ENCODE peak calls at places on chromosome 2, in five cellular contexts. R is HFF-Myc, M is lower lobe of right lung, C is keratinocyte, Y is GM12864. D is an unnamed sample.

GRCh38 chr2:242040303-242040655 is 170.8 kb downstream of the RTP5 start:
- DNase-seq in Y (no peak), C (no peak), R (no peak), M (no peak), D (no peak)

GRCh38 chr2:64401501-64401880 is 52.5 kb upstream of the LGALSL start:
- DNase-seq in Y (no peak), C (no peak), M (no peak), R (no peak), D (no peak)

GRCh38 chr2:40193670-40194026 is 258.2 kb downstream of the SLC8A1 start:
- DNase-seq in R (no peak), C (no peak), M (no peak), Y (no peak), D (no peak)

GRCh38 chr2:229610359-229610758 is 104.0 kb downstream of the DNER start:
- DNase-seq in M (no peak), Y (no peak), R (no peak), C (no peak), D (no peak)

GRCh38 chr2:172328103-172328835 is 99.1 kb upstream of the ITGA6 start:
- DNase-seq in R (no peak), M (no peak), C (no peak), Y (no peak), D (no peak)

GRCh38 chr2:219638948-219639341 is 11.5 kb downstream of the SLC4A3 start:
- DNase-seq in R (no peak), M (no peak), Y (no peak), C (no peak), D (peak)

GRCh38 chr2:201575971-201576370 is 67.3 kb downstream of the TMEM237 start:
- DNase-seq in M (no peak), C (no peak), R (no peak), Y (no peak), D (no peak)

GRCh38 chr2:74454654-74455511 is at the start of gene INO80B:
- DNase-seq in C (peak), R (peak), Y (peak), M (peak), D (peak)

GRCh38 chr2:85213893-85214512 is 80.8 kb downstream of the TCF7L1 start:
- DNase-seq in Y (no peak), R (no peak), M (no peak), C (no peak), D (no peak)

GRCh38 chr2:202064206-202064880 is 8.7 kb upstream of the KIAA2012 start:
- DNase-seq in R (peak), Y (no peak), M (no peak), C (no peak), D (no peak)

GRCh38 chr2:137380610-137381009 is 583.7 kb upstream of the HNMT start:
- DNase-seq in C (peak), R (peak), M (no peak), Y (no peak), D (no peak)

GRCh38 chr2:151922845-151923666 is 94.8 kb upstream of the ARL5A start:
- DNase-seq in Y (no peak), C (no peak), R (no peak), M (peak), D (no peak)

GRCh38 chr2:225040862-225041209 is 1.4 kb downstream of the DOCK10 start:
- DNase-seq in Y (no peak), M (no peak), R (no peak), C (no peak), D (peak)

GRCh38 chr2:28163627-28164279 is 228.9 kb upstream of the FOSL2 start:
- DNase-seq in R (no peak), M (no peak), C (no peak), Y (no peak), D (no peak)

GRCh38 chr2:164840458-164840929 is 1.1 kb downstream of the COBLL1 start:
- DNase-seq in Y (no peak), M (peak), R (no peak), C (no peak), D (no peak)

GRCh38 chr2:230714122-230714453 is 1.4 kb downstream of the CAB39 start:
- DNase-seq in R (peak), C (no peak), M (no peak), Y (no peak), D (peak)

GRCh38 chr2:178152542-178152941 is 40.3 kb downstream of the RBM45 start:
- DNase-seq in Y (no peak), R (no peak), M (no peak), C (no peak), D (no peak)

GRCh38 chr2:16266571-16266970 is 326.2 kb downstream of the MYCN start:
- DNase-seq in Y (no peak), C (no peak), R (no peak), M (no peak), D (no peak)

GRCh38 chr2:199757466-199757865 is 93.5 kb downstream of the FTCDNL1 start:
- DNase-seq in Y (no peak), R (no peak), M (no peak), C (no peak), D (no peak)

GRCh38 chr2:109195193-109196045 is 66.4 kb downstream of the SH3RF3 start:
- DNase-seq in M (no peak), R (no peak), Y (no peak), C (no peak), D (no peak)

GRCh38 chr2:400988-401679 is 113.2 kb upstream of the ALKAL2 start:
- DNase-seq in M (no peak), C (no peak), Y (no peak), R (no peak), D (no peak)

GRCh38 chr2:60764736-60765534 is 8.9 kb downstream of the PAPOLG start:
- DNase-seq in M (no peak), C (no peak), R (no peak), Y (no peak), D (no peak)

GRCh38 chr2:403682-404081 is 115.8 kb upstream of the ALKAL2 start:
- DNase-seq in C (no peak), M (no peak), Y (no peak), R (no peak), D (no peak)

GRCh38 chr2:38494394-38494793 is 108.3 kb downstream of the HNRNPLL start:
- DNase-seq in Y (no peak), M (no peak), C (no peak), R (no peak), D (no peak)

GRCh38 chr2:38489846-38490245 is 112.8 kb upstream of the ATL2 start:
- DNase-seq in M (no peak), Y (no peak), R (no peak), C (no peak), D (no peak)

GRCh38 chr2:38491436-38491835 is 111.3 kb downstream of the HNRNPLL start:
- DNase-seq in Y (no peak), C (no peak), R (no peak), M (no peak), D (no peak)

GRCh38 chr2:38495880-38496279 is 106.8 kb downstream of the HNRNPLL start:
- DNase-seq in Y (no peak), R (no peak), C (no peak), M (no peak), D (no peak)

DNA sequence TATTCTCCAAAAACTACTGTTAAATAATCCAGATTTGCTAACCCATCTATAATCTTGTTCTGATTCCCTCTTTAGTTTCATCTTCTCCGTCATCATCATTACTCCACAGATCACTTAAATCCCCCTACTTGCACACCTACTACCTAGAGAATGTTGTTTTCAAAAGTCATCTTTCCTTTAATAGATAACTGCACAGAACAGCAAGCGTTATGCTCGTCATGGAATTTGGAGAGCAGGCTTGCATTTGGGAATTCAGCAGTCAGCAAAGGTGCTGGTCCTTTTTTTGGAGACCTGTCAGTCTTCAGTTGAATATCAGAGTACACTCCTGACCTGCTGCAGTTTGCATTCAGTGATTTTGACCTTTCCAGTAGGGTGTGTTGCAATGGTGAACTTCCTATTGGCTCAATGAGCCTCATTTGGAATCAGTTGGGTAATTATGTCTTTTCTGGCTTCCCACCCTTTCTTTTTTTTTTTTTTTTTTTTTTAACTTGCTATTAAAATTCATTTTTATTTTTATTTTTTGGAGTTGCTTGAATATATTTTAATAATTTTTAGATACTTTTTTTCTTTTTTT is 110.6 kb downstream of the HNRNPLL start:
- DNase-seq in R (no peak), Y (no peak), M (no peak), C (no peak), D (no peak)
- TF ChIP-seq CTCF in R (no peak), Y (no peak), M (no peak), C (no peak), D (no peak)

GRCh38 chr2:211881449-211881848 is 657.2 kb downstream of the ERBB4 start:
- DNase-seq in M (no peak), C (no peak), R (no peak), Y (no peak), D (no peak)

GRCh38 chr2:211875488-211875887 is 663.1 kb downstream of the ERBB4 start:
- DNase-seq in R (no peak), M (no peak), C (no peak), Y (no peak), D (no peak)

GRCh38 chr2:211877061-211877460 is 661.5 kb downstream of the ERBB4 start:
- DNase-seq in C (no peak), Y (no peak), R (no peak), M (no peak), D (no peak)

GRCh38 chr2:211879323-211879722 is 659.3 kb downstream of the ERBB4 start:
- DNase-seq in M (no peak), R (no peak), Y (no peak), C (no peak), D (no peak)
- TF ChIP-seq CTCF in M (no peak), R (no peak), Y (peak), C (no peak), D (no peak)

DNA sequence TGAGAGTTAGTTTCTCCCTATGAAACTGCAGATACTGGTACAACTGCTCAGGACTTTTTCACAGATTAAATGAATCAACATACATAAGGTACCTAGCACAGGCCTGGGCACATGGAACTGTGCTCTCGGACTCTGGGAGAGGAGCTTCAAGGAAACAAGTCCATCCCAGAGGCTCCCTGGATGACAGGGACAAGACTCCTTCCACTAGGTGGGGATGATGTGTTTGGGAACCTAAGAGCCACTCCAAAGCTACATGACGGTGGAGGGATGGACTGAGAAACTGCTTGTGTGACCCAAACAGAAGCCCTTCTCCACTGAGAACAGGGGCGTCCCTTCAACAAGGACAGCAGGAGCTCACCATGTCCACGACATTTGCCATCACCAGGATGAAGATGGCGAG is 37.1 kb downstream of the CENPO start:
- DNase-seq in Y (no peak), R (no peak), M (no peak), C (no peak), D (no peak)
- TF ChIP-seq CTCF in Y (no peak), R (no peak), M (no peak), C (peak), D (no peak)

GRCh38 chr2:235238537-235238936 is 255.3 kb upstream of the AGAP1 start:
- DNase-seq in C (no peak), M (peak), Y (no peak), R (no peak), D (no peak)
- TF ChIP-seq CTCF in C (no peak), M (no peak), Y (no peak), R (no peak), D (no peak)

GRCh38 chr2:119609337-119609736 is 65.1 kb downstream of the CFAP221 start:
- DNase-seq in Y (no peak), C (no peak), R (no peak), M (no peak), D (no peak)

GRCh38 chr2:119606674-119607073 is 62.4 kb downstream of the CFAP221 start:
- DNase-seq in M (no peak), C (no peak), R (no peak), Y (no peak), D (no peak)

GRCh38 chr2:119605096-119605495 is 60.8 kb downstream of the CFAP221 start:
- DNase-seq in R (no peak), Y (no peak), M (no peak), C (no peak), D (no peak)

GRCh38 chr2:119608553-119608952 is 64.3 kb downstream of the CFAP221 start:
- DNase-seq in C (no peak), R (no peak), Y (no peak), M (no peak), D (no peak)
- TF ChIP-seq CTCF in C (no peak), R (no peak), Y (no peak), M (no peak), D (no peak)

GRCh38 chr2:118312963-118313756 is 224.9 kb downstream of the INSIG2 start:
- DNase-seq in C (no peak), Y (no peak), M (no peak), R (no peak), D (no peak)
- TF ChIP-seq CTCF in C (no peak), Y (no peak), M (no peak), R (peak), D (no peak)

DNA sequence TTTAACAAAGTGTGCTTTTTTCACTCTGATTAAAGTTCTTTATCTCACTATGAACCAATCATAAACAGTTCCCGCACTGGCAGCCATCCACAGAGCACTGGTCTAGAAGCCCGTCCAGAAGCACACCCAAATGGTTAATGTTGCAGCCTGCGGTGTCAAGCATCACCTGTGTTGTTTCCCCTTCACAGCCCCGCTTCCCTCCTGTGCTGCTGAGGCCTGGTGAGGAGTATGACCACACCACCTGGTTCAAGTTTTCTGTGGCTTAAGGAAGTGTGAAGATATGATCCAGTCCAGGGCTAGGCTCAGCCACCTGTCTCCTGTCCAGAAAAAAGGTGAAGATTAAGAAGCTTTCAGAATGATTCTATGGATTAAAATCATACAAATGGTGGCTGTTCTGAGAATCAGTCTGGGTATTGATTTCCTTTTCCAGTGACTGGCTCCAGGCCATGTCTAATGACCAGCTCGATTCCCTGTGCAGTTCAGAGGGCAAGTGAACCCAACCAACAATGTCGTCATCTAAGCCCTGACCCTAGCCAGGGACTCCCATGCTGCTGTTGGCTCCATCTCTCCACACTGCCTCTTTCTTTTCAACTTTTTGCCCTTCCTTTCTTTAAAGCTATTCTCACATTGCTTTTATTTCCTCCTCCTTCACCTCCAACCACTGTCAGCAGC is 17.7 kb downstream of the SRSF7 start:
- DNase-seq in C (no peak), Y (no peak), M (no peak), R (no peak), D (no peak)
- TF ChIP-seq CTCF in C (no peak), Y (no peak), M (no peak), R (no peak), D (no peak)

DNA sequence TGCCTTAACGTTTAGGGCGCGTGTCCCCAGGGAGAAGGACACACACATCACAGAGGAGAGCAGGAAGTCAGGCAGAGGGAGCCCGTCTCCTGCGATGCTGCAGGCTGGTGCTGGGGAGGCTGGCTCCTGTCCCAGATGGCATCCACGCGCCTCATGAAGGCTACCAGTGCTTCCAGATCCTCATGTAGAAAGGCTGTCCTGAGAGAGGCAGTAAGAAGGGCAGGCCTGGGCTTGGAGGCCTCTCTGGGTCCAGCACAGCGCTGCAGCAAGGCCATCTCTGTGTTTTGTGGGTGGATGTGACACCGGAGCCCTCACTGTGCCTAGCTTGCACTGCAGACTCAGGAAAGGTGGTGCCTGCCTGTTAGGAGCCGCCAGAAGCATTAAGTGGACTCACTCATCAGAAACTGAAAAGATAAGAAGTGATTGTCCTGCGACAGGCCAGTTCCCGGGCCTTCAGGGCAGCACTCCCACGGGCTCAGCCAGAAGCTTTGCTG is 62.7 kb downstream of the FAM168B start:
- DNase-seq in R (no peak), C (no peak), Y (no peak), M (no peak), D (no peak)
- TF ChIP-seq CTCF in R (no peak), C (no peak), Y (no peak), M (no peak), D (no peak)

D was measured in GM13976.